ENCODE peak calls at places on chromosomes 1 and 21, in five cellular contexts. U is omental fat pad; C is stimulated activated CD4-positive, alpha-beta T cell treated with anti-CD3 and anti-CD28 coated beads, Interleukin-4, amount 100 ng/mL, for 48 hours; V is Panc1; O is germinal center. I is an unnamed sample.
A peak's percentile ranks its signal among the peaks of the same experiment; 100 is the strongest.

GRCh38 chr1:172390243-172390619 is 30.3 kb upstream of the C1orf105 start:
- DNase-seq in C (no peak), U (no peak), V (no peak), O (no peak), I (no peak)

GRCh38 chr1:197915797-197916686 is 1.1 kb upstream of the LHX9 start:
- DNase-seq in U (no peak), V (no peak), C (no peak), O (no peak), I (peak; percentile 71)

GRCh38 chr1:245771521-245772281 is 616.9 kb downstream of the KIF26B start:
- DNase-seq in V (no peak), C (no peak), U (no peak), O (no peak), I (no peak)

GRCh38 chr1:189787201-189787600 is 690.5 kb downstream of the BRINP3 start:
- DNase-seq in U (no peak), C (no peak), V (no peak), O (no peak), I (no peak)

GRCh38 chr1:108151548-108151947 is 48.6 kb downstream of the SLC25A24 start:
- DNase-seq in C (no peak), U (no peak), O (no peak), V (no peak), I (no peak)

GRCh38 chr1:229758101-229759036 is 132.3 kb downstream of the URB2 start:
- DNase-seq in V (no peak), C (no peak), U (no peak), O (no peak), I (no peak)

GRCh38 chr1:247118946-247119446 is 14.8 kb upstream of the ZNF669 start:
- DNase-seq in V (peak; percentile 27), C (no peak), O (peak; percentile 52), U (no peak), I (no peak)

GRCh38 chr21:34994646-34995631 is 54.2 kb downstream of the RUNX1 start:
- DNase-seq in O (no peak), C (no peak), V (no peak), U (no peak), I (peak; percentile 71)

GRCh38 chr1:115753830-115754229 is 14.7 kb downstream of the CASQ2 start:
- DNase-seq in U (no peak), O (no peak), C (no peak), V (no peak), I (peak; percentile 72)

GRCh38 chr1:230030122-230030821 is 36.8 kb upstream of the GALNT2 start:
- DNase-seq in O (no peak), C (no peak), V (no peak), U (no peak), I (no peak)

GRCh38 chr1:153192697-153193096 is 10.5 kb upstream of the LELP1 start:
- DNase-seq in U (no peak), C (no peak), V (no peak), O (no peak), I (no peak)

GRCh38 chr1:234541281-234541975 is 62.4 kb upstream of the TARBP1 start:
- DNase-seq in O (no peak), U (no peak), V (no peak), C (no peak), I (no peak)

GRCh38 chr1:9687120-9687875 is 35.8 kb downstream of the PIK3CD start:
- DNase-seq in U (peak; percentile 81), C (peak; percentile 35), O (peak; percentile 79), V (no peak), I (peak; percentile 39)

GRCh38 chr21:45574691-45575090 is 32.5 kb upstream of the SLC19A1 start:
- DNase-seq in O (no peak), U (no peak), C (no peak), V (no peak), I (no peak)

GRCh38 chr21:43925609-43926008 is 60.6 kb downstream of the AGPAT3 start:
- DNase-seq in O (no peak), U (no peak), C (no peak), V (no peak), I (no peak)

GRCh38 chr1:177945943-177946650 is 23.8 kb downstream of the SEC16B start:
- DNase-seq in C (peak; percentile 32), V (no peak), O (peak; percentile 50), U (no peak), I (no peak)